ENCODE peak calls at places on chromosomes 12 and 14, in four cellular contexts. One of them, this sample, is unnamed.

GRCh38 chr12:82912406-82912805 is 225.7 kb downstream of the TMTC2 start:
- DNase-seq in fibroblast of lung: peak; percentile 44
- DNase-seq in tibial artery: no peak
- DNase-seq in endodermal cell: no peak
- DNase-seq in this sample: no peak

GRCh38 chr12:114209852-114210251 is 196.1 kb downstream of the TBX5 start:
- DNase-seq in endodermal cell: no peak
- DNase-seq in tibial artery: no peak
- DNase-seq in fibroblast of lung: no peak
- DNase-seq in this sample: no peak

GRCh38 chr12:115709410-115710065 is 568.0 kb downstream of the MED13L start:
- DNase-seq in endodermal cell: no peak
- DNase-seq in fibroblast of lung: no peak
- DNase-seq in tibial artery: peak; percentile 51
- DNase-seq in this sample: no peak

GRCh38 chr14:68762944-68763831 is 29.7 kb downstream of the ZFP36L1 start:
- DNase-seq in tibial artery: no peak
- DNase-seq in endodermal cell: peak; percentile 93
- DNase-seq in fibroblast of lung: peak; percentile 75
- DNase-seq in this sample: no peak

GRCh38 chr14:60777856-60778578 is 43.5 kb downstream of the MNAT1 start:
- DNase-seq in fibroblast of lung: peak; percentile 97
- DNase-seq in tibial artery: no peak
- DNase-seq in endodermal cell: no peak
- DNase-seq in this sample: no peak

GRCh38 chr12:76026643-76027063 is 4.9 kb downstream of the PHLDA1 start:
- DNase-seq in endodermal cell: no peak
- DNase-seq in fibroblast of lung: peak; percentile 34
- DNase-seq in tibial artery: no peak
- DNase-seq in this sample: no peak

GRCh38 chr12:122978507-122978955 is 1.9 kb upstream of the ARL6IP4 start:
- DNase-seq in tibial artery: no peak
- DNase-seq in fibroblast of lung: no peak
- DNase-seq in endodermal cell: peak; percentile 49
- DNase-seq in this sample: no peak

GRCh38 chr12:14691560-14691959 is 4.8 kb downstream of the GUCY2C start:
- DNase-seq in fibroblast of lung: no peak
- DNase-seq in endodermal cell: no peak
- DNase-seq in tibial artery: peak; percentile 86
- DNase-seq in this sample: peak; percentile 53

GRCh38 chr14:68598621-68599447 is 194.0 kb downstream of the ZFP36L1 start:
- DNase-seq in tibial artery: peak; percentile 86
- DNase-seq in fibroblast of lung: peak; percentile 96
- DNase-seq in endodermal cell: no peak
- DNase-seq in this sample: no peak

DNA sequence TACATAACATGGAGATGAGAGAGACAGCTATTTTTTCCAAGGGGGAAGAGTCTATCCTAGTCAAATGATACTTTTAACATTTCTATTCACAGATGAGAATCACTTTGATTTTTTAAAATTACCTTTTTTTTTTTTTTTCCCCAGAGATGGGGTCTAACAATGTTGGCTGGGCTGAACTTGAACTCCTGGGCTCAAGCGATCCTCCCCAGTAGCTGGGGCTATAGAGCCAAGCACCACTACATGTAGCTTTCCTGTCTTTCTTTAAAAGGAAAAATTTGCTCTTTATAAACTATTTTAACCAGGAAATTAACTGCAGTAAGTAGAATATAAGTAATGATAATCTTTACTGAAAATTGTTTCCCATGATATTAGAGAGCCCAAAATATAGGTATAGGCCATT is 3.3 kb downstream of the PRICKLE1 start:
- DNase-seq in tibial artery: no peak
- DNase-seq in endodermal cell: no peak
- DNase-seq in fibroblast of lung: no peak
- DNase-seq in this sample: no peak
- TF ChIP-seq CTCF in tibial artery: no peak
- TF ChIP-seq CTCF in endodermal cell: peak; percentile 39
- TF ChIP-seq CTCF in fibroblast of lung: peak; percentile 32
- TF ChIP-seq CTCF in this sample: no peak

DNA sequence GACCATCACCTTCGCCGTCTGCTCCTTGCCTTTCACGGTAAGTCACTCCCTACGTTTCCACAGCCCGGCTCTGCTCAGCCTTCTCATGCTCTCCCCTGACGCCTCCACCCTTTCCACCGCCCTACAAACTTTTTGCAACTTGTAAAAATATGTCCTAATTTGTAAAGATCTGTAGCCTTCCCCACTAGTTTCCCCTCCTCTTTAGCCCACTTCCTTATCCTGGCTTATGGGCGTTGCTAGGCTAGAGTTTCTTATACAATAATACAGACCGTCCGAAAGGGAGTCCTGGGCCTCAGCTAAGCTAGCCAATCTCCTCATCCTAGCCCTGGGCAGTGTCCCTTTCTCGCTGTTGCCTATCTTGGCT is 1.2 kb downstream of the PTGER2 start:
- DNase-seq in tibial artery: no peak
- DNase-seq in endodermal cell: no peak
- DNase-seq in fibroblast of lung: no peak
- DNase-seq in this sample: no peak
- H3K4me3 ChIP-seq in tibial artery: peak overlapping the region; percentile 50
- H3K4me3 ChIP-seq in endodermal cell: peak overlapping the region; percentile 80
- H3K4me3 ChIP-seq in fibroblast of lung: peak overlapping the region; percentile 91
- H3K4me3 ChIP-seq in this sample: no peak overlapping the region

GRCh38 chr14:105470812-105471771 is 3.5 kb upstream of the CRIP2 start:
- DNase-seq in tibial artery: no peak
- DNase-seq in endodermal cell: peak; percentile 81
- DNase-seq in fibroblast of lung: no peak
- DNase-seq in this sample: no peak
- TF ChIP-seq CTCF in tibial artery: peak; percentile 8
- TF ChIP-seq CTCF in endodermal cell: peak; percentile 64
- TF ChIP-seq CTCF in fibroblast of lung: no peak
- TF ChIP-seq CTCF in this sample: no peak

GRCh38 chr14:32428875-32429274 is 99.8 kb downstream of the AKAP6 start:
- DNase-seq in fibroblast of lung: no peak
- DNase-seq in endodermal cell: no peak
- DNase-seq in tibial artery: no peak
- DNase-seq in this sample: no peak
- H3K4me3 ChIP-seq in fibroblast of lung: no peak overlapping the region
- H3K4me3 ChIP-seq in endodermal cell: no peak overlapping the region
- H3K4me3 ChIP-seq in tibial artery: no peak overlapping the region
- H3K4me3 ChIP-seq in this sample: no peak overlapping the region

GRCh38 chr14:54784657-54785056 is 118.0 kb downstream of the GCH1 start:
- DNase-seq in endodermal cell: no peak
- DNase-seq in fibroblast of lung: no peak
- DNase-seq in tibial artery: peak; percentile 66
- DNase-seq in this sample: no peak

GRCh38 chr14:54783660-54784015 is 119.0 kb downstream of the GCH1 start:
- DNase-seq in endodermal cell: no peak
- DNase-seq in fibroblast of lung: no peak
- DNase-seq in tibial artery: no peak
- DNase-seq in this sample: no peak

GRCh38 chr14:54781936-54782802 is 120.5 kb downstream of the GCH1 start:
- DNase-seq in endodermal cell: no peak
- DNase-seq in fibroblast of lung: no peak
- DNase-seq in tibial artery: peak; percentile 16
- DNase-seq in this sample: no peak

GRCh38 chr14:54784060-54784459 is 118.6 kb downstream of the GCH1 start:
- DNase-seq in tibial artery: peak; percentile 30
- DNase-seq in endodermal cell: no peak
- DNase-seq in fibroblast of lung: no peak
- DNase-seq in this sample: no peak

DNA sequence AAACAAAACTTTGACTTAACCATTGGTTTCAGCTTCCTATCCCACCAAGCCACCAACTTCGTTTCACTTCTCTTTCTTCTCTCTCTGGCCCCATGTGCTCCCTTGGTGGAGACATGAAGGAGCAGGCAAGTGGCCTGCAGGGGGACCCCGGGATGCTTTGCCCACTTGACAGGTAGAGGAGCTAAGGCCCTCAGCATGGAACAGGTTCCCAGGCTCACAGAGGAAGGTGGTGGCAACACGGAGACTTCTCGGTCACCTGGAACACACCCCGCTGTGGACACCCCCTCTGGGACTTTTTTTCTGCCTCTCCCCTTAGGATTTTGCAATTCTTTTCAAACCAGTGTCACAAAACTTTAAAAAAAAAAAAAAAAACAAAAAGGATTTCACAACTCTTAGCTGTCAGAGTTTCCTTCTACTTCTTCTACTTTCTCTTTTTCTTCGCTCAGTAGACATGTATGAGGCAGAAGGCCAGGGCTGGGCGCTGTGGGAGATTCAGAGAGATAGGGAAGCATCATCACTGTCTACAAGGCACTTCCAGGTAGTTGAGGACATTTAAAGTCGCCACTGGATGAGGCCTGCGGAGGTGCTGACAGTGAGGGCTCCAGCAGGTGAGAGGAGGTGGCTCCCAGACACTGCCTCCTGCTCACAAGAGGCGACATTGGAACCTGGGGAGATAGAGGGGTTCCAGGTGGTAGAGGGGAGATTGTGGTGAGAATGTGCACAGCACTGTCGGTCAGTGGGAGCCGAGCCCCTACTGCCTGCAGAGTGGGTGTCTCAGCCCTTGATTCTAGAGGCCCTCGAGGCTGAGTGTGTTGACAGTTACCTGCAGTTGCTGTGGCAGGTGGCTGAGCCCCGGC is 119.6 kb downstream of the GCH1 start:
- DNase-seq in endodermal cell: peak; percentile 85
- DNase-seq in fibroblast of lung: no peak
- DNase-seq in tibial artery: peak; percentile 45
- DNase-seq in this sample: peak; percentile 84
- TF ChIP-seq CTCF in endodermal cell: peak; percentile 79
- TF ChIP-seq CTCF in fibroblast of lung: no peak
- TF ChIP-seq CTCF in tibial artery: no peak
- TF ChIP-seq CTCF in this sample: peak; percentile 59